ENCODE peak calls at places on chromosomes 12 and 14, in four cellular contexts. A is A549, B is K562, L is H9. D is an unnamed sample. For H3K4me1, the result is how much of the 10 kb centered on the place peaks cover.

GRCh38 chr12:89936631-89937030 is 228.0 kb upstream of the ATP2B1 start:
- DNase-seq in B (no peak), A (no peak), L (no peak), D (no peak)

GRCh38 chr14:51333901-51334432 is 93.9 kb downstream of the TMX1 start:
- DNase-seq in L (no peak), B (no peak), A (no peak), D (peak)

GRCh38 chr12:3491938-3492867 is 1.2 kb downstream of the PRMT8 start:
- DNase-seq in A (peak), B (peak), L (peak), D (peak)

GRCh38 chr12:31234955-31235867 is 90.7 kb downstream of the SINHCAF start:
- DNase-seq in L (peak), A (peak), B (peak), D (no peak)

GRCh38 chr12:24574538-24574937 is 374.4 kb downstream of the BCAT1 start:
- DNase-seq in L (no peak), A (no peak), B (no peak), D (no peak)

GRCh38 chr14:91143862-91144261 is 30.0 kb downstream of the DGLUCY start:
- DNase-seq in A (no peak), B (no peak), L (no peak), D (no peak)

GRCh38 chr14:35365130-35366047 is 39.2 kb downstream of the NFKBIA start:
- DNase-seq in B (peak), L (no peak), A (peak), D (peak)

GRCh38 chr12:57119694-57120093 is 8.5 kb upstream of the STAT6 start:
- DNase-seq in L (no peak), A (no peak), B (no peak), D (no peak)

GRCh38 chr14:69346710-69347109 is 51.4 kb downstream of the ERH start:
- DNase-seq in A (peak), B (peak), L (peak), D (peak)

GRCh38 chr14:43184540-43184939 is 1322.5 kb downstream of the FSCB start:
- DNase-seq in L (peak), A (no peak), B (no peak), D (no peak)

GRCh38 chr14:57295261-57295660 is 26.5 kb downstream of the AP5M1 start:
- DNase-seq in L (no peak), A (no peak), B (no peak), D (no peak)

GRCh38 chr12:118274066-118274465 is 98.6 kb downstream of the TAOK3 start:
- DNase-seq in B (no peak), A (no peak), L (no peak), D (no peak)
- H3K4me1 ChIP-seq in B (under half), A (under half), L (under half), D (under half)

DNA sequence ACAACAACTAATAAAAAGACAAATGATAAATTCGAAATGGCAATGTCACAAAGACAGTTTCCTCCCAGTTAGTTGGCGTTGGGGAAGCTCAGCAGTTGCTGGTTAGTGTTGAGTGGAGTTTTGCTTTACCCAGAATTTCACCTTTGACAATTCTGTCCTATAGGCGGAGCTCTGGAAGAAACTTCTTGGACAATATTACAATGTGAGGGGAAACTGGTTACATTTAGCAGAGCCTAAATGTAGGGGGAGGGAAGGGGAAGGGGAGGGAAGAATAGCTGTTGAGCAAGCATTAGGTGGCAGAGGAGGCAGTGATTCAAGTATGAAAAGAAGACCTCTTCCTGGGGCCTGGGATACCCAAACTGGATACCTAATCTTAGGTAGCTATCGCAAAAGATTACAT is 51.4 kb downstream of the BDKRB1 start:
- DNase-seq in A (peak), B (no peak), L (no peak), D (no peak)
- H3K27ac ChIP-seq in A (no peak), B (no peak), L (no peak), D (no peak)

GRCh38 chr14:94677239-94677612 is 65.0 kb downstream of the SERPINA3 start:
- DNase-seq in A (no peak), L (no peak), B (no peak), D (no peak)

GRCh38 chr14:94676495-94677238 is 64.5 kb downstream of the SERPINA3 start:
- DNase-seq in A (no peak), L (no peak), B (no peak), D (no peak)

GRCh38 chr14:94679941-94680340 is 67.8 kb downstream of the SERPINA3 start:
- DNase-seq in B (no peak), A (no peak), L (no peak), D (no peak)

GRCh38 chr14:94679106-94679819 is 67.1 kb downstream of the SERPINA3 start:
- DNase-seq in B (no peak), L (no peak), A (no peak), D (no peak)

GRCh38 chr14:94677747-94678146 is 65.6 kb downstream of the SERPINA3 start:
- DNase-seq in B (no peak), L (no peak), A (no peak), D (no peak)
- H3K4me1 ChIP-seq in B (under half), L (under half), A (under half), D (under half)

DNA sequence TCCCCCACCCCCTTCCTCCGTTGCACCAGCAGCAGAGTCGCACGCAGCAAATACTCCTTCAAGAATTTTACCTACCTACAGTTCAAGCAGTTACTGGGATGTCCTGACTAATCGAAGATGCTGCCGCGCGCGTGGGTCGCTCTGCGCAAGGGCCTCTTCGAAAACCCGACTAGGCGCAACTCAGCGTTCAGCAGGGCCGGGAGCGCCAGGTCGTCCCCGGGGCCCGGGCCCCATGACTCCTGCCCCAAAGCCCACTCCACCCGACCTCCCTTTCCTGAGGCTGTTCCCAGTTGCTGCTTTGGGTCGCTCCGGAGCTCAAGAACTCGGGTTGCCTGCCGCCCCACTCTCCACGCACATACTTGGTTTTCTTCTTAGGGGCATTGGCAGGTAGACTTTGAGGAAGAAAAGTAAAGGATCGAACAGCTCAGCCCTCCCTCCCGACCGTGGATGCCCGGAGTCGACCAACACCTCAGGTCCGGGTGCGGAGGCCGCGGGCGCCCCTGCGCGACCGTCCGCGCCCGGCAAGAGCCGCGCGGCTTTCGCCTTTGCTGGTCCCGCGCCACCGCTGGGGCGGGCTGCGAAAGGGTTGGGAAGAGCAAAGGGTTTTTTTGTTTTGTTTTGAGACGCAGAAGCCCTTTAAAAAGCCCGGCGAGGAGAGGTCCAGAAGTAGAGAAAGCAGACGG is 1.9 kb downstream of the BMP4 start:
- DNase-seq in B (no peak), A (peak), L (no peak), D (peak)
- H3K27ac ChIP-seq in B (no peak), A (peak), L (no peak), D (peak)

GRCh38 chr12:1666215-1666614 is 24.7 kb upstream of the ADIPOR2 start:
- DNase-seq in L (no peak), B (no peak), A (no peak), D (no peak)

GRCh38 chr12:1670244-1670814 is 20.5 kb upstream of the ADIPOR2 start:
- DNase-seq in L (peak), A (no peak), B (no peak), D (no peak)

GRCh38 chr12:1666685-1667162 is 24.1 kb upstream of the ADIPOR2 start:
- DNase-seq in A (no peak), B (no peak), L (no peak), D (no peak)

GRCh38 chr12:1670815-1671268 is 20.0 kb upstream of the ADIPOR2 start:
- DNase-seq in L (peak), A (no peak), B (no peak), D (no peak)

DNA sequence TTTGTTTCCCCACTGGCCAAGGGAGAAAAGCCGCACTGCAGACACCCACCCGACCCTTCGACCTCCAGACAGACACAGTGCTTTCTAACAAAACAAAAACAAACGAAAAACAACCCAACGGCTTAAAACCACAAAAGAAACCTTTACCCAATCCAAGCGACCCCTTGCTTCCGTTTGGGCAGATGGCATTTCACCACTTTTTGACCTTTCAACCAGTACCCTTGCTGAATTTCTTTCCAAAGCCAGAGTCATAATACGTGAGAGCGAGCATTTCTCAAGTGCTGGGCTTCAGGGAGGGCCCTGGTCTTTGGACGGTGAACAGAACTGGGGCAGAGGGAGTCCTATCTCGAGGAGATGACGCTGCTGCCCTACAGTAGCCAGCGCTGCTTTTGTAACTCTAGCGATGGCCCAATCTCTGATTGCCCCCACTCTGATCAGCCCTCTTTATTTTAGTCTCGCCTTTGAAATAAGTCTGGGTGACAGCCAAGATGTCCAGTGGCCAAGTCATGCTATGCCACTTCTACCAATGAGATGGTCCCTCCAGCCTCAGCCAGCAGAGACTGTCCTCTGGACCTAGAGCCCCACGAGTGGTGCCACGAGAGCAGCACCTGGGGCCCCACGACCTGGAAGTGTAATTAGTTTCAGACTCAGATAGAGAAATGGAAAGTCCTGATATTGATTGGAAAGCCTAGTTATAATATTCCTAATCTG is 21.9 kb upstream of the ADIPOR2 start:
- DNase-seq in L (peak), A (no peak), B (peak), D (peak)
- H3K4me1 ChIP-seq in L (under half), A (under half), B (under half), D (under half)

GRCh38 chr14:99596772-99597171 is 7.2 kb downstream of the CCDC85C start:
- DNase-seq in B (no peak), L (no peak), A (no peak), D (no peak)
- H3K27ac ChIP-seq in B (no peak), L (no peak), A (peak), D (peak)

D was measured in left ventricle myocardium inferior.